ENCODE peak calls at places on chromosome 20, in five cellular contexts. A is endothelial cell of umbilical vein, Q is PC-3, W is endodermal cell, L is kidney. R is an unnamed sample.

GRCh38 chr20:60725311-60725906 is 526.7 kb upstream of the CDH4 start:
- DNase-seq in A (no peak), Q (no peak), W (no peak), L (no peak), R (no peak)

GRCh38 chr20:10427060-10427692 is 6.8 kb downstream of the MKKS start:
- DNase-seq in A (peak), Q (peak), W (peak), L (peak), R (peak)

GRCh38 chr20:2955257-2955950 is 82.1 kb downstream of the PTPRA start:
- DNase-seq in A (no peak), Q (no peak), W (no peak), L (no peak), R (no peak)

GRCh38 chr20:40776702-40777457 is 87.8 kb upstream of the MAFB start:
- DNase-seq in A (no peak), Q (no peak), W (no peak), L (no peak), R (no peak)

GRCh38 chr20:36384022-36384619 is 78.0 kb downstream of the DLGAP4 start:
- DNase-seq in A (peak), Q (peak), W (peak), L (no peak), R (no peak)

GRCh38 chr20:60341062-60341461 is 382.8 kb downstream of the CDH26 start:
- DNase-seq in A (no peak), Q (no peak), W (no peak), L (no peak), R (no peak)

GRCh38 chr20:35120012-35120701 is 27.0 kb downstream of the EDEM2 start:
- DNase-seq in A (peak), Q (no peak), W (no peak), L (no peak), R (peak)

GRCh38 chr20:53547664-53548239 is 45.9 kb downstream of the ZNF217 start:
- DNase-seq in A (peak), Q (peak), W (peak), L (no peak), R (peak)

GRCh38 chr20:38973107-38973506 is 11.0 kb downstream of the DHX35 start:
- DNase-seq in A (no peak), Q (no peak), W (no peak), L (no peak), R (no peak)

GRCh38 chr20:60268502-60268901 is 310.3 kb downstream of the CDH26 start:
- DNase-seq in A (no peak), Q (no peak), W (no peak), L (no peak), R (no peak)

GRCh38 chr20:25605146-25605545 is 18.7 kb downstream of the NANP start:
- DNase-seq in A (no peak), Q (no peak), W (no peak), L (no peak), R (no peak)

GRCh38 chr20:24098886-24099285 is 110.3 kb upstream of the GGTLC1 start:
- DNase-seq in A (peak), Q (peak), W (no peak), L (no peak), R (peak)

GRCh38 chr20:49510562-49511117 is 28.2 kb upstream of the KCNB1 start:
- DNase-seq in A (no peak), Q (peak), W (no peak), L (peak), R (peak)

GRCh38 chr20:14383326-14383725 is 45.9 kb upstream of the FLRT3 start:
- DNase-seq in A (no peak), Q (peak), W (no peak), L (no peak), R (no peak)

GRCh38 chr20:40982415-40983145 is 46.0 kb upstream of the TOP1 start:
- DNase-seq in A (no peak), Q (no peak), W (no peak), L (no peak), R (no peak)

GRCh38 chr20:5714261-5715041 is 35.8 kb upstream of the SHLD1 start:
- DNase-seq in A (peak), Q (peak), W (peak), L (no peak), R (no peak)

GRCh38 chr20:15895560-15896084 is 677.6 kb downstream of the KIF16B start:
- DNase-seq in A (peak), Q (no peak), W (no peak), L (no peak), R (no peak)

GRCh38 chr20:41782255-41782654 is 164.1 kb upstream of the CHD6 start:
- DNase-seq in A (no peak), Q (no peak), W (no peak), L (no peak), R (no peak)

GRCh38 chr20:14583413-14583812 is 246.0 kb upstream of the FLRT3 start:
- DNase-seq in A (no peak), Q (peak), W (no peak), L (no peak), R (no peak)

GRCh38 chr20:61118429-61119224 is 133.4 kb upstream of the CDH4 start:
- DNase-seq in A (no peak), Q (no peak), W (no peak), L (no peak), R (peak)

GRCh38 chr20:60789399-60789798 is 462.7 kb upstream of the CDH4 start:
- DNase-seq in A (no peak), Q (no peak), W (no peak), L (no peak), R (no peak)

GRCh38 chr20:59827138-59828056 is 106.0 kb downstream of the SYCP2 start:
- DNase-seq in A (no peak), Q (no peak), W (peak), L (peak), R (no peak)

GRCh38 chr20:14288341-14289330 is 48.8 kb downstream of the FLRT3 start:
- DNase-seq in A (no peak), Q (peak), W (no peak), L (no peak), R (no peak)

GRCh38 chr20:36872857-36873256 is 3.1 kb upstream of the TLDC2 start:
- DNase-seq in A (no peak), Q (no peak), W (no peak), L (peak), R (no peak)

GRCh38 chr20:37364927-37365272 is 19.0 kb downstream of the SRC start:
- DNase-seq in A (no peak), Q (no peak), W (peak), L (no peak), R (no peak)

GRCh38 chr20:61694666-61695065 is 371.0 kb downstream of the TAF4 start:
- DNase-seq in A (no peak), Q (no peak), W (no peak), L (no peak), R (no peak)

GRCh38 chr20:37871751-37872150 is 31.2 kb upstream of the VSTM2L start:
- DNase-seq in A (no peak), Q (no peak), W (no peak), L (no peak), R (no peak)

GRCh38 chr20:11045412-11046175 is 371.8 kb upstream of the JAG1 start:
- DNase-seq in A (no peak), Q (no peak), W (no peak), L (no peak), R (no peak)

GRCh38 chr20:9699181-9699580 is 139.7 kb downstream of the PAK5 start:
- DNase-seq in A (no peak), Q (peak), W (no peak), L (no peak), R (no peak)

GRCh38 chr20:34515484-34516037 is 661 bp upstream of the DYNLRB1 start:
- DNase-seq in A (no peak), Q (peak), W (peak), L (peak), R (no peak)

GRCh38 chr20:58424218-58424617 is 35.2 kb downstream of the VAPB start:
- DNase-seq in A (no peak), Q (no peak), W (no peak), L (no peak), R (no peak)

GRCh38 chr20:7855545-7855944 is 84.7 kb downstream of the HAO1 start:
- DNase-seq in A (no peak), Q (peak), W (no peak), L (no peak), R (no peak)

GRCh38 chr20:58895099-58895795 is 42.7 kb downstream of the GNAS start:
- DNase-seq in A (no peak), Q (no peak), W (no peak), L (no peak), R (no peak)

GRCh38 chr20:24935786-24936525 is 13.1 kb upstream of the CST7 start:
- DNase-seq in A (no peak), Q (no peak), W (peak), L (no peak), R (no peak)

GRCh38 chr20:40080059-40080652 is 608.9 kb downstream of the MAFB start:
- DNase-seq in A (no peak), Q (no peak), W (peak), L (peak), R (no peak)

GRCh38 chr20:25272223-25273000 is 24.5 kb downstream of the PYGB start:
- DNase-seq in A (no peak), Q (no peak), W (no peak), L (no peak), R (no peak)

GRCh38 chr20:63847374-63848002 is 13.8 kb upstream of the ABHD16B start:
- DNase-seq in A (peak), Q (no peak), W (peak), L (peak), R (no peak)

GRCh38 chr20:36792422-36792821 is 18.9 kb upstream of the DSN1 start:
- DNase-seq in A (peak), Q (peak), W (peak), L (peak), R (peak)

GRCh38 chr20:63079971-63080370 is 73.2 kb upstream of the BHLHE23 start:
- DNase-seq in A (no peak), Q (no peak), W (no peak), L (no peak), R (no peak)

GRCh38 chr20:13788167-13788834 is 3.5 kb downstream of the NDUFAF5 start:
- DNase-seq in A (peak), Q (peak), W (peak), L (no peak), R (no peak)

DNA sequence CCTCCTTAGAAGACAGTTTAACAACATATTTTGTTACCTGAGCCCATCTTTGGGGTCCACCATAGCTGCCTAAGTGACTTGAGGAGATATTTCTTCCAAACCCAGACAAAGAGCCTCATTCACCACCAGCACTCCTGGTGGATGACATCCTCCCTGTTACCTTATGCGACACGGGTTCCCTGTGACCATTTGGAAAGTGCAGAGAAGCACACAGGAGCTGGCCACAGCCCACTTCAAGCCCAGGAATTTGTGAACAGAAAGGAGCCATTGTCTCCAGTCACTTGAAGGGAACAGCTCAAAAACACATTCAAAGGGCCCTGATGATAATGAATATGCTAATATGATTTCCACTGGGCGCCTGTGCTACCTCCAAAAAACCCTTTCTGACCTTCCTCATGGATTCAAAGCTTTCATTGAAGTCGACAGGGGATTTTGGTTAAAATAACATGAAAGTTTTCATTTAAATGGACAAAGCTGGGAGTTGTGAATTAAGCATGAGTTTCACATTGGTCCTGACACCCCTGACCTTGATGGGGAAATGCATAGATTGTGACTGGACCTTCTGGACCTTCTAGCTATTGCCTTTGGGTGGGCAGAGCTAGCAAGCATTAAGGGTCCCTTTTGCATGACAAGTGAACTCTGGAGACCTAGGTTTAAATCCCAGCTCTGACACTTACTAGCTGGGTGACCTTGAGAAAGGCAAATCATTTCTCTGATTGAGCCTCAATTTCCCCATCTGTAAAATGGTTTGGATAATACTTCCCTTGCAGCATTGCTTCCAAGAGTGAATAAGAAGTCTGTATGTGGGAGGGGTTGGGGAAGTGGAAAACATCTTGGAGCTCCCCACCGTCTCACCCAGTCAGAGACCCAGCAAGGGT is 83.3 kb upstream of the SIRPA start:
- DNase-seq in A (no peak), Q (no peak), W (peak), L (no peak), R (no peak)
- TF ChIP-seq CTCF in A (no peak), Q (no peak), W (peak), L (no peak), R (no peak)

GRCh38 chr20:48381353-48382120 is 446.3 kb downstream of the PREX1 start:
- DNase-seq in A (no peak), Q (no peak), W (no peak), L (no peak), R (no peak)

GRCh38 chr20:48383252-48383651 is 444.5 kb downstream of the PREX1 start:
- DNase-seq in A (no peak), Q (no peak), W (no peak), L (no peak), R (no peak)

GRCh38 chr20:48385527-48385926 is 442.3 kb downstream of the PREX1 start:
- DNase-seq in A (no peak), Q (no peak), W (no peak), L (no peak), R (no peak)

GRCh38 chr20:48382304-48382703 is 445.5 kb downstream of the PREX1 start:
- DNase-seq in A (no peak), Q (no peak), W (no peak), L (no peak), R (no peak)

DNA sequence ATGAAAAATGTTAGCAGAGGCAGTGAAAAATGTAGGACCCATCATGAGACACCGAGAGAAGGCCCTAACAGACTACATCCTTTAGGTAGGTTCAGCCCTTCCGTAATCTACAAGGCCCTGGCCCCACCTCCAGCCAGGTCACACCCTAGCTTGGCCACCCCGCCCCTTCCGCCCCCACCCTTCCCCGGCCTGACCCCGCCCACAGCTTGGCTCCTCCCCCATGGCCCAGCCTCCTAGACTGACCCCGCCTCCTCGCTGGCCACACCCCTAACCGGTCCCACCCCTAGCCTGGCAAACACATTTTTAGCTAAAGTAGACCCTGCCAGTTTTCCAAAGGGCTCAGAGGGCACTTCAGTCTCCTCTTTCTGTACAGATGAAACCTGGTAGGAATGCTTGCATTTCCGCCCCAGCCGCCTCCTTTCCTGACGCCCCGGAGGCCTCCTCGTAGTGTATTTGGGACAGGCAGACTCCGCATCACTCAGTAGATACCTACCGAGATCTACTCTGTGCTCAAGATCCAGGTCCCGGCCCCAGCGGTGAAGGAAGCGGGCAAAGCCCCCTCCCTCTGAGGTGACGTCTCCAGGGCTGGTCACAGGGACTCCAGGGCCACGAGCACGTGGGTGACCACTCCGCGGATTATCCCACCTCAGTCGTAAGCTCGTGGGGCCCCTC is 443.5 kb downstream of the PREX1 start:
- DNase-seq in A (no peak), Q (no peak), W (peak), L (no peak), R (no peak)
- H3K4me3 ChIP-seq in A (no peak), Q (no peak), W (no peak), L (no peak), R (no peak)

GRCh38 chr20:46940616-46941015 is 46.0 kb downstream of the EYA2 start:
- DNase-seq in A (no peak), Q (no peak), W (no peak), L (no peak), R (no peak)

GRCh38 chr20:46937827-46938226 is 43.2 kb downstream of the EYA2 start:
- DNase-seq in A (no peak), Q (no peak), W (no peak), L (no peak), R (no peak)

GRCh38 chr20:46937140-46937523 is 42.5 kb downstream of the EYA2 start:
- DNase-seq in A (no peak), Q (no peak), W (no peak), L (no peak), R (no peak)

GRCh38 chr20:46939566-46939965 is 44.9 kb downstream of the EYA2 start:
- DNase-seq in A (no peak), Q (no peak), W (no peak), L (no peak), R (no peak)

DNA sequence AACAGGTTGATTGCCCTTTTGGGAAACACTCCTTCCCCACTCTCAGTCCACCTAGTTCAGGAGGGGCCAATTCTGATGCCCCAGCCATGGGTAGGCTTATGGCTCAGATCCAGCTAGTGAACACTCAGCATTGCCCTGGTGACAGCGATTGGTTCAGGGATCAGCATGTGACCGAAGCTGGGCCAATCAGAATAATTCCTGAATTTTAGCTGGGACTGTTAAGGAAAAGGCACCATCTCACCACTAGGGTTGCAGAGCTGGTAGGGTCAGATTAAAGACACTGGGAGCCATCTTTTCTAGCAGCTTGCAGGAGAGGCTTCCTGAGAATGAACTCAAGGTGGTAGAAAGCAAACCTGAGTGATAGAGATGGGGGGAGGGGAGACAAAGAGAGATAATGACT is 44.4 kb downstream of the EYA2 start:
- DNase-seq in A (peak), Q (peak), W (peak), L (no peak), R (no peak)
- TF ChIP-seq CTCF in A (no peak), Q (peak), W (peak), L (no peak), R (no peak)

DNA sequence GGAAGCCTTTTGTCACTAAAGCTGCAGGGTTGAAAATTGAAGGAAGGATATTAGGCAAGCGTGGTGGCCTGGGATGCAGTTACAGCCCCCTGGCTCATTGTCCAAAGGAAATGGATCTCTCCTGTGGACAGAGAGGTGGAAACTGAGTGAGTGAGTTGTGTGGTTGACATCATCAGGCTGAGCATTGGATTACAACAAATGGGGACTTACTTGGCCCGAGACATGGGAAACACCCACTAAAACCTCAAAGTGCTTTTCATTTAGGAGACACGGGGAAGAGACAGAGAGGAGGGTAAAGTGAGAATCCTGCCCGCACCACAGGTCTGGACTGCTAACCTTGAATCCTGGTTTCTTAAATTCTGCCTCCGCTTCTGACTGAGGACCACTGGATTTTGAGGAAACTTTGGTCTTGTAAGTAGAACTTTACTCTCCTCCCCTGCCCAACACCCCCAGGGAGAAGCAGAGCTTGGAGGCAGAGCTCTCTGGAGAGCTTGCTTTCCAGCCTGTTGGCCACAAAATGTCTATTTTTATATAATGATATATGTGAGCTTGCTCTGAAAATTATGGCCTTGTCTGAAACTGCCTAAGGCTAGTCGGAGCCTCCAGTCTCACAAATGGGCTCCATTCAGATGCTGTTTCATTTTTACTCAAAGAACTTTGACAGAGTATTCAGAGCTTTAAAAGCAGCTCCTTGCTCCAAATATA is at the start of gene PKIG:
- DNase-seq in A (peak), Q (no peak), W (no peak), L (no peak), R (peak)
- H3K4me3 ChIP-seq in A (peak), Q (no peak), W (no peak), L (peak), R (peak)

DNA sequence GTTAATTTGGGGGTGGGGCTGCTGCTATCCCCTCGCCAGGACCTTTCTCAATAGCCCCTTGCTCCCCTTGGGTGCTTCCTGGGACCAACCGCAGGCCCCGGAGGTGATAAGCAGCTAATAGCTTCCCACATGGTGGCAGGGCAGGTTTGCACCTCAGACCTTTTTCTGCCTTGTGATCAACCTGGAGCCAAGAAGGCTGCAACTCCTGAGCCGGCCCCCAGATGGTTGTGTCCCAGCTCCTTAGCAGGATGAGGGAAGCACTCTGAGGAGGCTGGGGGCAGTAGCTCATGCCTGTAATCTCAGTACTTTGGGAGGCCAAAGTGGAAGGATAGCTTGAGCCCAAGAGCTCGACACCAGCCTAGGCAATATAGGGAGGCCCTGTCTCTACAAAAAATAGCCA is 85.5 kb downstream of the BMP7 start:
- DNase-seq in A (no peak), Q (no peak), W (peak), L (no peak), R (no peak)
- TF ChIP-seq CTCF in A (no peak), Q (no peak), W (peak), L (no peak), R (no peak)